ENCODE peak calls at places on chromosomes 2 and 18, in six cellular contexts. S is DMS153; T is activated naive CD4-positive, alpha-beta T cell; J is hypothalamus; Y is activated CD4-positive, alpha-beta T cell treated with anti-CD3 and anti-CD28 coated beads, Interleukin-2, amount 50 U/mL, for 24 hours; A is putamen. B is an unnamed sample.

GRCh38 chr2:179239194-179239593 is 25.4 kb downstream of the SESTD1 start:
- DNase-seq in S (peak), T (no peak), J (no peak), Y (no peak), A (no peak), B (no peak)

GRCh38 chr2:28366496-28367282 is 26.0 kb upstream of the FOSL2 start:
- DNase-seq in S (no peak), T (peak), J (no peak), Y (no peak), A (no peak), B (no peak)

GRCh38 chr2:31401580-31401979 is 13.0 kb downstream of the XDH start:
- DNase-seq in S (no peak), T (no peak), J (no peak), Y (no peak), A (no peak), B (no peak)

GRCh38 chr2:124267821-124268220 is 242.7 kb downstream of the CNTNAP5 start:
- DNase-seq in S (no peak), T (no peak), J (no peak), Y (no peak), A (no peak), B (no peak)

GRCh38 chr2:228731517-228731916 is 539.6 kb downstream of the PID1 start:
- DNase-seq in S (no peak), T (no peak), J (no peak), Y (no peak), A (no peak), B (no peak)

GRCh38 chr18:12703714-12704113 is 872 bp downstream of the PSMG2 start:
- DNase-seq in S (no peak), T (no peak), J (no peak), Y (no peak), A (no peak), B (no peak)

GRCh38 chr2:141341444-141341843 is 789.4 kb downstream of the LRP1B start:
- DNase-seq in S (no peak), T (no peak), J (no peak), Y (no peak), A (no peak), B (no peak)

GRCh38 chr18:54772081-54772480 is 56.2 kb upstream of the RAB27B start:
- DNase-seq in S (no peak), T (no peak), J (no peak), Y (no peak), A (no peak), B (no peak)

GRCh38 chr2:142220901-142221300 is 90.1 kb upstream of the LRP1B start:
- DNase-seq in S (no peak), T (no peak), J (no peak), Y (no peak), A (no peak), B (no peak)

GRCh38 chr2:44623622-44624351 is 262.0 kb downstream of the CAMKMT start:
- DNase-seq in S (peak), T (no peak), J (no peak), Y (no peak), A (no peak), B (peak)

GRCh38 chr2:109129356-109129920 is 433 bp downstream of the SH3RF3 start:
- DNase-seq in S (no peak), T (peak), J (no peak), Y (no peak), A (no peak), B (no peak)

GRCh38 chr2:240600451-240600961 is 14.0 kb downstream of the CAPN10 start:
- DNase-seq in S (no peak), T (no peak), J (no peak), Y (no peak), A (no peak), B (no peak)

GRCh38 chr2:241224068-241224850 is 35.8 kb downstream of the ANO7 start:
- DNase-seq in S (no peak), T (no peak), J (peak), Y (no peak), A (peak), B (no peak)

GRCh38 chr2:216635701-216636541 is 2.7 kb downstream of the IGFBP2 start:
- DNase-seq in S (no peak), T (no peak), J (no peak), Y (no peak), A (no peak), B (no peak)

GRCh38 chr2:202780514-202781021 is 91.0 kb downstream of the ICA1L start:
- DNase-seq in S (no peak), T (no peak), J (no peak), Y (peak), A (no peak), B (no peak)

GRCh38 chr2:238130696-238131628 is 7.5 kb upstream of the KLHL30 start:
- DNase-seq in S (no peak), T (no peak), J (no peak), Y (no peak), A (no peak), B (no peak)

GRCh38 chr2:165369936-165370296 is 99.6 kb upstream of the CSRNP3 start:
- DNase-seq in S (no peak), T (no peak), J (no peak), Y (no peak), A (no peak), B (no peak)

GRCh38 chr18:48932822-48933510 is 17.8 kb downstream of the SMAD7 start:
- DNase-seq in S (no peak), T (no peak), J (no peak), Y (no peak), A (no peak), B (no peak)

GRCh38 chr2:72915076-72915906 is 2.0 kb upstream of the EMX1 start:
- DNase-seq in S (no peak), T (no peak), J (no peak), Y (no peak), A (no peak), B (no peak)

GRCh38 chr2:15669375-15669910 is 77.8 kb downstream of the DDX1 start:
- DNase-seq in S (no peak), T (no peak), J (no peak), Y (no peak), A (no peak), B (no peak)

GRCh38 chr2:31190188-31190587 is 27.1 kb downstream of the CAPN14 start:
- DNase-seq in S (no peak), T (no peak), J (no peak), Y (no peak), A (no peak), B (no peak)

GRCh38 chr2:141557329-141558098 is 573.3 kb downstream of the LRP1B start:
- DNase-seq in S (no peak), T (no peak), J (no peak), Y (no peak), A (no peak), B (no peak)

GRCh38 chr2:28691774-28692281 is 59.8 kb upstream of the PPP1CB start:
- DNase-seq in S (no peak), T (no peak), J (no peak), Y (no peak), A (no peak), B (no peak)

GRCh38 chr18:21777814-21778213 is 37.2 kb downstream of the MIB1 start:
- DNase-seq in S (no peak), T (no peak), J (no peak), Y (no peak), A (no peak), B (no peak)

B was measured in NCI-H748 treated with DMSO at 0.1 percent for 48 hours.